ENCODE peak calls at places on chromosomes 16 and 17, in five cellular contexts. E is K562, Y is SK-N-SH, X is GM12878, Q is HepG2. G is an unnamed sample.

GRCh38 chr16:71357681-71358080 is 842 bp upstream of the CALB2 start:
- DNase-seq in X (no peak), Q (no peak), Y (peak; percentile 32), E (no peak), G (no peak)

GRCh38 chr17:63552211-63552610 is 1.9 kb downstream of the DCAF7 start:
- DNase-seq in Y (no peak), X (no peak), Q (no peak), E (no peak), G (no peak)

GRCh38 chr17:33657181-33657580 is 364.1 kb upstream of the ASIC2 start:
- DNase-seq in E (no peak), X (no peak), Q (no peak), Y (no peak), G (no peak)

GRCh38 chr16:51932317-51932716 is 614.6 kb downstream of the TOX3 start:
- DNase-seq in X (no peak), Y (no peak), E (no peak), Q (no peak), G (no peak)

GRCh38 chr16:50259334-50260205 is 6.8 kb upstream of the ADCY7 start:
- DNase-seq in X (no peak), E (no peak), Y (peak; percentile 53), Q (no peak), G (no peak)

GRCh38 chr17:229130-229944 is 47.9 kb upstream of the DOC2B start:
- DNase-seq in X (no peak), E (no peak), Q (no peak), Y (no peak), G (no peak)

GRCh38 chr17:40538936-40539705 is 26.2 kb downstream of the CCR7 start:
- DNase-seq in Y (no peak), Q (no peak), E (no peak), X (no peak), G (no peak)

GRCh38 chr16:15928261-15929104 is 20.9 kb upstream of the ABCC1 start:
- DNase-seq in X (no peak), E (no peak), Q (peak; percentile 73), Y (no peak), G (no peak)

DNA sequence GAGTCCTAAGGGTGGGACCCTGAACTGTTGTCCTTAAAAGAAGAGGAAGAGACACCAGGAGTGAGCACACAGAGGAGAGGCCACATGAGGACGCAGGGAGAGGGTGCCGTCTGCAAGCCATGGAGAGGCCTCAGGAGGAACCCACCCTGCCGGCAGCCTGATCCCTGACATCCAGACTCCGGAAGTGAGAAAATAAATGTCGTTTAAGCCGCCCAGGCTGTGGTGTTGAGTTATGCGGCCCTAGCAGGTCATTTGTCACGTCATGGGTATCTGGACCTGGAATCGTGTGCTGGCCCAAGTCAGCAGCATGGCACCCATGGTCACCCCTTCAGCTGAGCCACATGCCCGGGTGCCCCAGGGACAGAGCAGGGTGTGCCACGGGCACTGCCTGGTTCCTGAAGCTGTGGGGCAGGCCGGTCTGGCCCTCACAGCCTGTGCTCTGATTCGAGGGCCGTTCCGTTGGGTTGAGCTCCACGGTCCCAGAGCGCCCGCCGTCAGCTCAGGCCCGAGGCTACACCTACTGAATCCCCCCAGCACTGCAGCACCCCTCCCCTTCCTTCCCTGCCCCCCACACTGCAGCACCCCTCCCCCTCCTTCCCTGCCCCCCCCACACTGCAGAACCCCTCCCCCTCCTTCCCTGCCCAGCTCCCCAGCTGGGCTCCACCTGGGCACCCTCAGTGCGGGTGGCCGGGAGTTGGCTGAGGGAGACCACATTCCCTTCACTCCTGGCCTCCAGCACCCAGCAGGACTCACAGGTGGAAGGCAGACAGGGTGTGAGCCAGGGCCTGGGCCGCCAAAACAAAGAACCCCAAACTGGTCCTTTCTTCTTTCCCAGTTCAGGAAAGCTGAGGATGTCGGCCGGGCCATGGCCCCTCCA is 2.7 kb upstream of the CCDC57 start:
- DNase-seq in Q (peak; percentile 35), Y (peak; percentile 87), X (no peak), E (peak; percentile 69), G (no peak)
- TF ChIP-seq ZBTB33 in Q (no peak), Y (no peak), X (no peak), E (no peak), G (no peak)

GRCh38 chr17:3033741-3034577 is 29.4 kb downstream of the OR1D5 start:
- DNase-seq in E (no peak), Y (no peak), X (no peak), Q (no peak), G (no peak)
- TF ChIP-seq ZBTB33 in E (no peak), Y (no peak), X (no peak), Q (no peak), G (no peak)

DNA sequence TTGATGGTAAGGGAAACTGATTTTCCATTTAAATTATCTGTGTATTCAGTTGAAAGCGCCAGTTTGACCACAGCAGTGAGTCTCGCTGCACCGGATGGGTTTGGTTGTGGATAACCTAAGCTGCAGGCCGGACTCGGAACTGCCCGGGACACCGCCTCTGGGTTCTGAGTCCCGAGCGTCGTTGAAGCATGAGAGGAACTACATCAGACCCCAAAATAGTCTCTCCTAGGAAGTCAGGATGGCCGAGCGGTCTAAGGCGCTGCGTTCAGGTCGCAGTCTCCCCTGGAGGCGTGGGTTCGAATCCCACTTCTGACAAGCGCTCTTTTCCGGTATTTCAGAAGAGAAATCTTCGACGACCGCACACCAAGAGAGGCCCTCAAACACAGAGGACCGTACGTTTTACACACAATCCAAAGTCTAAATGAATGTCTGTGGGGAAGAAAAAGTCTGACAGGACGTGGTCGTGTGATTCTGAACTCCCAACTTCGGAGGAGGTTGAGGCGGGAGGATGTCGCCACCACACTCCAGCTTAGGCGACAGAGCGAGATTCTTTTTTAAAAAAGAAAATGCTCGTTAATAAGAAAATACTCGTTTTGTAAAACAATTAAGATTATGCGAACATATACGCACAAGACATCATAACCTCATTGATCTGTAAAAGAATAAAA is 15.4 kb upstream of the PLLP start:
- DNase-seq in X (peak; percentile 91), Y (peak; percentile 78), E (peak; percentile 74), Q (peak; percentile 97), G (peak; percentile 90)
- TF ChIP-seq ZBTB33 in X (no peak), Y (no peak), E (no peak), Q (peak; percentile 52), G (peak; percentile 12)

GRCh38 chr17:79017546-79017945 is 6.4 kb upstream of the C1QTNF1 start:
- DNase-seq in Q (no peak), E (no peak), X (no peak), Y (no peak), G (no peak)
- TF ChIP-seq ZBTB33 in Q (no peak), E (no peak), X (no peak), Y (no peak), G (no peak)